ENCODE peak calls at places on chromosomes 2 and 18, in ten cellular contexts. G is NB4; P is activated T-cell treated with anti-CD3 and anti-CD28 coated beads, Interleukin-2, amount 50 U/mL, for 72 hours; Y is adrenal gland; Q is Calu3; D is astrocyte of the cerebellum; B is iPS-NIHi11; I is H9; J is AG08396; C is astrocyte. O is an unnamed sample.

GRCh38 chr18:22698711-22699110 is 234.4 kb upstream of the RBBP8 start:
- DNase-seq in G (no peak), P (no peak), Y (no peak), Q (no peak), D (no peak), B (no peak), I (no peak), J (no peak), C (peak), O (no peak)

GRCh38 chr2:168896783-168897182 is 4.3 kb upstream of the G6PC2 start:
- DNase-seq in G (peak), P (no peak), Y (no peak), Q (no peak), D (no peak), B (no peak), I (no peak), J (no peak), C (no peak), O (no peak)

GRCh38 chr18:24426398-24427294 is at the start of gene IMPACT:
- DNase-seq in G (peak), P (peak), Y (peak), Q (peak), D (peak), B (peak), I (peak), J (peak), C (peak), O (peak)

GRCh38 chr2:44674473-44675299 is 266.8 kb upstream of the SIX3 start:
- DNase-seq in G (no peak), P (no peak), Y (no peak), Q (no peak), D (no peak), B (no peak), I (no peak), J (no peak), C (no peak), O (no peak)

GRCh38 chr18:76476665-76477561 is 18.1 kb downstream of the ZNF516 start:
- DNase-seq in G (peak), P (no peak), Y (no peak), Q (peak), D (peak), B (no peak), I (no peak), J (peak), C (peak), O (peak)

GRCh38 chr18:48037481-48038271 is 107.2 kb upstream of the SMAD2 start:
- DNase-seq in G (peak), P (no peak), Y (peak), Q (peak), D (no peak), B (peak), I (peak), J (no peak), C (no peak), O (no peak)

GRCh38 chr2:136029149-136029548 is 43.7 kb upstream of the DARS1 start:
- DNase-seq in G (no peak), P (no peak), Y (no peak), Q (no peak), D (no peak), B (no peak), I (no peak), J (no peak), C (no peak), O (no peak)

GRCh38 chr18:13746636-13747035 is 20.2 kb downstream of the RNMT start:
- DNase-seq in G (no peak), P (no peak), Y (no peak), Q (no peak), D (no peak), B (no peak), I (no peak), J (no peak), C (no peak), O (no peak)

GRCh38 chr18:45651269-45651668 is 36.0 kb downstream of the SLC14A2 start:
- DNase-seq in G (no peak), P (no peak), Y (no peak), Q (no peak), D (no peak), B (no peak), I (no peak), J (no peak), C (no peak), O (no peak)

GRCh38 chr18:13374468-13375301 is 156.1 kb downstream of the LDLRAD4 start:
- DNase-seq in G (no peak), P (no peak), Y (peak), Q (no peak), D (no peak), B (no peak), I (no peak), J (no peak), C (peak), O (no peak)

GRCh38 chr2:232898592-232899541 is 28.8 kb downstream of the SNORC start:
- DNase-seq in G (no peak), P (no peak), Y (peak), Q (no peak), D (no peak), B (no peak), I (no peak), J (peak), C (peak), O (peak)

GRCh38 chr2:106649306-106649705 is 162.1 kb downstream of the CD8B2 start:
- DNase-seq in G (peak), P (no peak), Y (no peak), Q (no peak), D (no peak), B (no peak), I (no peak), J (no peak), C (no peak), O (no peak)